ENCODE peak calls at places on chromosomes 7 and 10, in five cellular contexts. V is H1, E is K562, P is GM12878, M is HepG2. S is an unnamed sample.

GRCh38 chr10:124728071-124728829 is 15.9 kb downstream of the FAM53B start:
- DNase-seq in V (no peak), E (no peak), P (no peak), M (no peak), S (no peak)

GRCh38 chr10:62511656-62512055 is 137.5 kb downstream of the ZNF365 start:
- DNase-seq in V (no peak), E (no peak), P (peak), M (no peak), S (no peak)

GRCh38 chr7:133668296-133669060 is 415.6 kb downstream of the EXOC4 start:
- DNase-seq in V (no peak), E (no peak), P (no peak), M (no peak), S (no peak)

GRCh38 chr10:102773986-102774385 is 30.2 kb downstream of the WBP1L start:
- DNase-seq in V (no peak), E (no peak), P (no peak), M (no peak), S (no peak)

GRCh38 chr7:16420649-16421332 is 547 bp downstream of the CRPPA start:
- DNase-seq in V (peak), E (peak), P (peak), M (peak), S (peak)

GRCh38 chr10:89047397-89047796 is 56.8 kb downstream of the FAS start:
- DNase-seq in V (no peak), E (no peak), P (no peak), M (no peak), S (no peak)

GRCh38 chr7:4797858-4798705 is 22.7 kb downstream of the AP5Z1 start:
- DNase-seq in V (no peak), E (peak), P (no peak), M (peak), S (peak)

GRCh38 chr7:128373588-128373987 is 12.1 kb upstream of the PRRT4 start:
- DNase-seq in V (no peak), E (no peak), P (no peak), M (no peak), S (no peak)

GRCh38 chr10:128160335-128160734 is 34.1 kb upstream of the MKI67 start:
- DNase-seq in V (no peak), E (no peak), P (no peak), M (no peak), S (no peak)

GRCh38 chr10:3891396-3891795 is 106.4 kb upstream of the KLF6 start:
- DNase-seq in V (no peak), E (peak), P (no peak), M (no peak), S (no peak)

GRCh38 chr10:46250481-46250880 is 36.3 kb upstream of the ANTXRL start:
- DNase-seq in V (no peak), E (no peak), P (no peak), M (no peak), S (no peak)

GRCh38 chr10:123269017-123269552 is 114.9 kb downstream of the BUB3 start:
- DNase-seq in V (no peak), E (no peak), P (no peak), M (no peak), S (no peak)

GRCh38 chr7:2820508-2820934 is 23.6 kb downstream of the GNA12 start:
- DNase-seq in V (no peak), E (no peak), P (no peak), M (peak), S (no peak)

GRCh38 chr10:50788951-50789904 is 49.5 kb downstream of the ASAH2B start:
- DNase-seq in V (no peak), E (peak), P (no peak), M (peak), S (peak)

GRCh38 chr7:137109966-137110930 is 233.3 kb downstream of the PTN start:
- DNase-seq in V (no peak), E (no peak), P (no peak), M (no peak), S (no peak)

GRCh38 chr10:24363070-24363469 is 154.1 kb downstream of the KIAA1217 start:
- DNase-seq in V (no peak), E (no peak), P (no peak), M (peak), S (no peak)

GRCh38 chr10:91709394-91709798 is 76.5 kb upstream of the PPP1R3C start:
- DNase-seq in V (no peak), E (no peak), P (no peak), M (no peak), S (no peak)

GRCh38 chr10:118904284-118904683 is 125.2 kb upstream of the NANOS1 start:
- DNase-seq in V (no peak), E (no peak), P (no peak), M (no peak), S (no peak)

GRCh38 chr10:112262556-112262955 is 20.6 kb upstream of the TECTB start:
- DNase-seq in V (no peak), E (no peak), P (no peak), M (no peak), S (no peak)

GRCh38 chr7:66699998-66700397 is 40.5 kb upstream of the RABGEF1 start:
- DNase-seq in V (no peak), E (no peak), P (no peak), M (no peak), S (no peak)

GRCh38 chr10:102796407-102797176 is 40.6 kb downstream of the CYP17A1 start:
- DNase-seq in V (no peak), E (no peak), P (peak), M (no peak), S (no peak)

GRCh38 chr7:32023353-32023752 is 46.9 kb downstream of the PDE1C start:
- DNase-seq in V (no peak), E (no peak), P (no peak), M (no peak), S (no peak)

GRCh38 chr7:147563669-147564068 is 1026.9 kb upstream of the C7orf33 start:
- DNase-seq in V (no peak), E (no peak), P (no peak), M (no peak), S (no peak)

GRCh38 chr7:108072116-108072515 is 58.0 kb downstream of the LAMB4 start:
- DNase-seq in V (no peak), E (no peak), P (no peak), M (no peak), S (no peak)

GRCh38 chr7:108063520-108063933 is 60.6 kb upstream of the LAMB1 start:
- DNase-seq in V (no peak), E (no peak), P (peak), M (peak), S (no peak)

GRCh38 chr7:108071551-108071950 is 58.6 kb downstream of the LAMB4 start:
- DNase-seq in V (no peak), E (no peak), P (no peak), M (no peak), S (no peak)

GRCh38 chr7:108066486-108066885 is 63.5 kb upstream of the LAMB1 start:
- DNase-seq in V (no peak), E (no peak), P (no peak), M (peak), S (no peak)

GRCh38 chr7:108067844-108068243 is 62.3 kb downstream of the LAMB4 start:
- DNase-seq in V (no peak), E (no peak), P (no peak), M (no peak), S (no peak)
- TF ChIP-seq YY1 in V (no peak), E (no peak), P (no peak), M (no peak), S (no peak)

DNA sequence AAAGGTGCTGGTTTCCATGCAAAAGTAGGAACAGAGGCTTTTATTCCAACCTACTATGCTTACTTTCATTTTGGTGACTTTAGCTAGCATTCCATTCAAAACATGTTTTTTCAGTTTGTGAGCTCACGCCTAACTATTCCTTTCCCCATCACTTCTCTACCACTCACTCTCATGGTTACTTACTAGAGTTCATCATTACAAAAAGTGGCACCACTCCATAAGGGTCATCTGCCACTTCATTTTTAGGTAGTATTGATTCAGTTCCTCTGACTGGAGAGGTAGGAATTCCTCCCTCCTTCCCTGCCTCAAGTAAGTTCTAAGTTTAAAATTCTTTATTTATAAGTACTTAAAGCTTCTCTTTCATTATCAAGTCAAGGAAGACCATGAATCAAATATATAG is 543.1 kb downstream of the HTR7 start:
- DNase-seq in V (no peak), E (no peak), P (no peak), M (no peak), S (peak)
- TF ChIP-seq CEBPB in V (no peak), E (no peak), P (no peak), M (no peak), S (no peak)

GRCh38 chr10:80598084-80598798 is 60.5 kb downstream of the SH2D4B start:
- DNase-seq in V (no peak), E (no peak), P (peak), M (no peak), S (no peak)

GRCh38 chr10:80599424-80599847 is 61.7 kb downstream of the SH2D4B start:
- DNase-seq in V (peak), E (peak), P (peak), M (peak), S (peak)

GRCh38 chr10:80600251-80600650 is 62.5 kb downstream of the SH2D4B start:
- DNase-seq in V (no peak), E (no peak), P (no peak), M (no peak), S (no peak)

GRCh38 chr10:80598951-80599350 is 61.2 kb downstream of the SH2D4B start:
- DNase-seq in V (no peak), E (no peak), P (no peak), M (no peak), S (no peak)

GRCh38 chr10:80596391-80597257 is 58.9 kb downstream of the SH2D4B start:
- DNase-seq in V (no peak), E (peak), P (no peak), M (peak), S (peak)
- TF ChIP-seq YY1 in V (no peak), E (no peak), P (no peak), M (no peak), S (no peak)

GRCh38 chr7:157844141-157844540 is 507.3 kb downstream of the DNAJB6 start:
- DNase-seq in V (no peak), E (no peak), P (no peak), M (no peak), S (no peak)

GRCh38 chr7:157845203-157845810 is 508.5 kb downstream of the DNAJB6 start:
- DNase-seq in V (no peak), E (no peak), P (no peak), M (no peak), S (peak)

GRCh38 chr7:157841757-157842390 is 505.1 kb downstream of the DNAJB6 start:
- DNase-seq in V (no peak), E (no peak), P (no peak), M (no peak), S (no peak)

GRCh38 chr7:157844611-157845010 is 507.8 kb downstream of the DNAJB6 start:
- DNase-seq in V (no peak), E (no peak), P (no peak), M (no peak), S (no peak)

GRCh38 chr7:157843336-157844140 is 506.7 kb downstream of the DNAJB6 start:
- DNase-seq in V (no peak), E (no peak), P (no peak), M (no peak), S (no peak)
- TF ChIP-seq CEBPB in V (no peak), E (no peak), P (no peak), M (no peak), S (no peak)

GRCh38 chr7:149595541-149595940 is 97.9 kb upstream of the ZNF746 start:
- DNase-seq in V (no peak), E (no peak), P (no peak), M (no peak), S (no peak)

GRCh38 chr7:149604521-149604920 is 106.9 kb upstream of the ZNF746 start:
- DNase-seq in V (no peak), E (no peak), P (no peak), M (no peak), S (no peak)

GRCh38 chr7:149599636-149600206 is 102.1 kb upstream of the ZNF746 start:
- DNase-seq in V (no peak), E (no peak), P (no peak), M (no peak), S (no peak)

GRCh38 chr7:149595078-149595477 is 97.5 kb upstream of the ZNF746 start:
- DNase-seq in V (no peak), E (no peak), P (no peak), M (no peak), S (no peak)

GRCh38 chr7:149598721-149599308 is 101.2 kb upstream of the ZNF746 start:
- DNase-seq in V (no peak), E (peak), P (no peak), M (peak), S (peak)
- TF ChIP-seq YY1 in V (peak), E (no peak), P (peak), M (no peak), S (no peak)